ENCODE peak calls at places on chromosome 2, in eight cellular contexts. J, A, C, Y, S, U, E and W are unnamed samples.

GRCh38 chr2:237178396-237178795 is 92.7 kb downstream of the COPS8 start:
- DNase-seq in J (no peak), A (no peak), C (peak), Y (no peak), S (no peak), U (peak), E (no peak), W (peak)

GRCh38 chr2:70626254-70626990 is 72.8 kb upstream of the TGFA start:
- DNase-seq in J (no peak), A (no peak), C (no peak), Y (peak), S (no peak), U (no peak), E (no peak), W (no peak)

GRCh38 chr2:241223211-241224067 is 35.0 kb downstream of the ANO7 start:
- DNase-seq in J (no peak), A (no peak), C (no peak), Y (no peak), S (peak), U (no peak), E (no peak), W (peak)

GRCh38 chr2:65357095-65357958 is 75.1 kb downstream of the SPRED2 start:
- DNase-seq in J (no peak), A (no peak), C (no peak), Y (no peak), S (no peak), U (no peak), E (no peak), W (no peak)

GRCh38 chr2:142037744-142038143 is 93.1 kb downstream of the LRP1B start:
- DNase-seq in J (no peak), A (peak), C (no peak), Y (no peak), S (no peak), U (no peak), E (no peak), W (peak)

GRCh38 chr2:177270531-177270930 is 6.0 kb upstream of the NFE2L2 start:
- DNase-seq in J (no peak), A (no peak), C (no peak), Y (no peak), S (no peak), U (no peak), E (no peak), W (peak)

GRCh38 chr2:169509230-169509917 is at the start of gene KLHL41:
- DNase-seq in J (no peak), A (no peak), C (no peak), Y (no peak), S (no peak), U (no peak), E (no peak), W (peak)

GRCh38 chr2:95552911-95553310 is 38.9 kb upstream of the TRIM43 start:
- DNase-seq in J (no peak), A (no peak), C (no peak), Y (peak), S (no peak), U (no peak), E (no peak), W (no peak)

GRCh38 chr2:8692783-8693768 is 11.2 kb downstream of the ID2 start:
- DNase-seq in J (no peak), A (peak), C (no peak), Y (peak), S (peak), U (no peak), E (peak), W (no peak)

GRCh38 chr2:241001413-241002274 is 3.2 kb downstream of the SNED1 start:
- DNase-seq in J (no peak), A (no peak), C (no peak), Y (no peak), S (no peak), U (no peak), E (no peak), W (no peak)

GRCh38 chr2:24190503-24190902 is 15.7 kb downstream of the FAM228A start:
- DNase-seq in J (no peak), A (no peak), C (no peak), Y (no peak), S (no peak), U (no peak), E (no peak), W (no peak)

GRCh38 chr2:33219850-33220275 is 256.6 kb upstream of the RASGRP3 start:
- DNase-seq in J (no peak), A (no peak), C (no peak), Y (no peak), S (no peak), U (no peak), E (no peak), W (peak)